ENCODE peak calls at places on chromosomes 4 and X, in nine cellular contexts. One of them, this sample, is unnamed.

GRCh38 chrX:19174401-19175025 is 52.2 kb upstream of the ADGRG2 start:
- DNase-seq in ecto neural progenitor cell: no peak
- DNase-seq in heart left ventricle: no peak
- DNase-seq in Daoy: peak; percentile 58
- DNase-seq in stimulated activated CD4-positive, alpha-beta T cell treated with anti-CD3 and anti-CD28 coated beads, Interleukin-15, amount 100 ng/mL, for 1 hour: no peak
- DNase-seq in neural crest cell: no peak
- DNase-seq in naive thymus-derived CD8-positive, alpha-beta T cell: no peak
- DNase-seq in left colon: no peak
- DNase-seq in NCI-H460: peak; percentile 69
- DNase-seq in this sample: peak; percentile 65

GRCh38 chrX:103248553-103248952 is 6.4 kb downstream of the TCEAL8 start:
- DNase-seq in Daoy: no peak
- DNase-seq in stimulated activated CD4-positive, alpha-beta T cell treated with anti-CD3 and anti-CD28 coated beads, Interleukin-15, amount 100 ng/mL, for 1 hour: no peak
- DNase-seq in ecto neural progenitor cell: no peak
- DNase-seq in left colon: no peak
- DNase-seq in neural crest cell: no peak
- DNase-seq in NCI-H460: peak; percentile 14
- DNase-seq in naive thymus-derived CD8-positive, alpha-beta T cell: peak; percentile 32
- DNase-seq in heart left ventricle: no peak
- DNase-seq in this sample: no peak

GRCh38 chr4:71130827-71131603 is 137.6 kb downstream of the DCK start:
- DNase-seq in naive thymus-derived CD8-positive, alpha-beta T cell: no peak
- DNase-seq in neural crest cell: no peak
- DNase-seq in ecto neural progenitor cell: no peak
- DNase-seq in Daoy: peak; percentile 31
- DNase-seq in stimulated activated CD4-positive, alpha-beta T cell treated with anti-CD3 and anti-CD28 coated beads, Interleukin-15, amount 100 ng/mL, for 1 hour: no peak
- DNase-seq in left colon: no peak
- DNase-seq in heart left ventricle: no peak
- DNase-seq in NCI-H460: no peak
- DNase-seq in this sample: no peak

GRCh38 chrX:11683057-11683456 is 17.3 kb upstream of the ARHGAP6 start:
- DNase-seq in stimulated activated CD4-positive, alpha-beta T cell treated with anti-CD3 and anti-CD28 coated beads, Interleukin-15, amount 100 ng/mL, for 1 hour: no peak
- DNase-seq in neural crest cell: no peak
- DNase-seq in Daoy: no peak
- DNase-seq in naive thymus-derived CD8-positive, alpha-beta T cell: no peak
- DNase-seq in heart left ventricle: no peak
- DNase-seq in ecto neural progenitor cell: no peak
- DNase-seq in left colon: no peak
- DNase-seq in NCI-H460: no peak
- DNase-seq in this sample: no peak

GRCh38 chr4:186840771-186841301 is 117.2 kb upstream of the FAT1 start:
- DNase-seq in ecto neural progenitor cell: no peak
- DNase-seq in NCI-H460: no peak
- DNase-seq in left colon: no peak
- DNase-seq in neural crest cell: no peak
- DNase-seq in stimulated activated CD4-positive, alpha-beta T cell treated with anti-CD3 and anti-CD28 coated beads, Interleukin-15, amount 100 ng/mL, for 1 hour: no peak
- DNase-seq in Daoy: peak; percentile 35
- DNase-seq in heart left ventricle: peak; percentile 24
- DNase-seq in naive thymus-derived CD8-positive, alpha-beta T cell: no peak
- DNase-seq in this sample: no peak

GRCh38 chrX:39560285-39560684 is 537.5 kb downstream of the BCOR start:
- DNase-seq in neural crest cell: no peak
- DNase-seq in Daoy: no peak
- DNase-seq in stimulated activated CD4-positive, alpha-beta T cell treated with anti-CD3 and anti-CD28 coated beads, Interleukin-15, amount 100 ng/mL, for 1 hour: no peak
- DNase-seq in NCI-H460: no peak
- DNase-seq in ecto neural progenitor cell: no peak
- DNase-seq in heart left ventricle: no peak
- DNase-seq in naive thymus-derived CD8-positive, alpha-beta T cell: no peak
- DNase-seq in left colon: no peak
- DNase-seq in this sample: no peak

GRCh38 chr4:183658362-183659028 is 490 bp downstream of the RWDD4 start:
- DNase-seq in left colon: peak; percentile 25
- DNase-seq in stimulated activated CD4-positive, alpha-beta T cell treated with anti-CD3 and anti-CD28 coated beads, Interleukin-15, amount 100 ng/mL, for 1 hour: no peak
- DNase-seq in NCI-H460: no peak
- DNase-seq in naive thymus-derived CD8-positive, alpha-beta T cell: peak; percentile 2
- DNase-seq in neural crest cell: peak; percentile 14
- DNase-seq in heart left ventricle: peak; percentile 25
- DNase-seq in Daoy: peak; percentile 4
- DNase-seq in ecto neural progenitor cell: peak; percentile 62
- DNase-seq in this sample: no peak

GRCh38 chr4:92657695-92658094 is 353.9 kb downstream of the GRID2 start:
- DNase-seq in left colon: no peak
- DNase-seq in ecto neural progenitor cell: no peak
- DNase-seq in Daoy: no peak
- DNase-seq in neural crest cell: no peak
- DNase-seq in stimulated activated CD4-positive, alpha-beta T cell treated with anti-CD3 and anti-CD28 coated beads, Interleukin-15, amount 100 ng/mL, for 1 hour: no peak
- DNase-seq in NCI-H460: no peak
- DNase-seq in heart left ventricle: no peak
- DNase-seq in naive thymus-derived CD8-positive, alpha-beta T cell: no peak
- DNase-seq in this sample: no peak

GRCh38 chr4:169984745-169985144 is 41.5 kb downstream of the MFAP3L start:
- DNase-seq in Daoy: no peak
- DNase-seq in naive thymus-derived CD8-positive, alpha-beta T cell: no peak
- DNase-seq in heart left ventricle: no peak
- DNase-seq in neural crest cell: no peak
- DNase-seq in ecto neural progenitor cell: no peak
- DNase-seq in left colon: no peak
- DNase-seq in NCI-H460: no peak
- DNase-seq in stimulated activated CD4-positive, alpha-beta T cell treated with anti-CD3 and anti-CD28 coated beads, Interleukin-15, amount 100 ng/mL, for 1 hour: no peak
- DNase-seq in this sample: no peak

GRCh38 chr4:52833941-52834525 is 28.1 kb upstream of the RASL11B start:
- DNase-seq in stimulated activated CD4-positive, alpha-beta T cell treated with anti-CD3 and anti-CD28 coated beads, Interleukin-15, amount 100 ng/mL, for 1 hour: no peak
- DNase-seq in ecto neural progenitor cell: no peak
- DNase-seq in neural crest cell: no peak
- DNase-seq in NCI-H460: no peak
- DNase-seq in naive thymus-derived CD8-positive, alpha-beta T cell: no peak
- DNase-seq in heart left ventricle: no peak
- DNase-seq in left colon: no peak
- DNase-seq in Daoy: no peak
- DNase-seq in this sample: no peak

GRCh38 chr4:11165052-11165451 is 263.6 kb downstream of the HS3ST1 start:
- DNase-seq in naive thymus-derived CD8-positive, alpha-beta T cell: no peak
- DNase-seq in Daoy: no peak
- DNase-seq in heart left ventricle: no peak
- DNase-seq in neural crest cell: no peak
- DNase-seq in left colon: no peak
- DNase-seq in NCI-H460: no peak
- DNase-seq in stimulated activated CD4-positive, alpha-beta T cell treated with anti-CD3 and anti-CD28 coated beads, Interleukin-15, amount 100 ng/mL, for 1 hour: no peak
- DNase-seq in ecto neural progenitor cell: no peak
- DNase-seq in this sample: no peak

GRCh38 chr4:13529130-13529919 is 15.0 kb downstream of the NKX3-2 start:
- DNase-seq in ecto neural progenitor cell: no peak
- DNase-seq in Daoy: no peak
- DNase-seq in neural crest cell: no peak
- DNase-seq in left colon: no peak
- DNase-seq in heart left ventricle: no peak
- DNase-seq in naive thymus-derived CD8-positive, alpha-beta T cell: no peak
- DNase-seq in NCI-H460: no peak
- DNase-seq in stimulated activated CD4-positive, alpha-beta T cell treated with anti-CD3 and anti-CD28 coated beads, Interleukin-15, amount 100 ng/mL, for 1 hour: no peak
- DNase-seq in this sample: no peak

GRCh38 chr4:174828845-174829701 is at the start of gene GLRA3:
- DNase-seq in naive thymus-derived CD8-positive, alpha-beta T cell: no peak
- DNase-seq in NCI-H460: peak; percentile 58
- DNase-seq in Daoy: peak; percentile 67
- DNase-seq in neural crest cell: peak; percentile 64
- DNase-seq in stimulated activated CD4-positive, alpha-beta T cell treated with anti-CD3 and anti-CD28 coated beads, Interleukin-15, amount 100 ng/mL, for 1 hour: no peak
- DNase-seq in left colon: no peak
- DNase-seq in ecto neural progenitor cell: peak; percentile 95
- DNase-seq in heart left ventricle: no peak
- DNase-seq in this sample: no peak

GRCh38 chr4:144594471-144594986 is 51.4 kb upstream of the HHIP start:
- DNase-seq in ecto neural progenitor cell: no peak
- DNase-seq in naive thymus-derived CD8-positive, alpha-beta T cell: no peak
- DNase-seq in stimulated activated CD4-positive, alpha-beta T cell treated with anti-CD3 and anti-CD28 coated beads, Interleukin-15, amount 100 ng/mL, for 1 hour: no peak
- DNase-seq in left colon: no peak
- DNase-seq in heart left ventricle: no peak
- DNase-seq in Daoy: no peak
- DNase-seq in NCI-H460: no peak
- DNase-seq in neural crest cell: no peak
- DNase-seq in this sample: no peak

GRCh38 chr4:26032572-26033320 is 118.7 kb downstream of the SMIM20 start:
- DNase-seq in naive thymus-derived CD8-positive, alpha-beta T cell: no peak
- DNase-seq in stimulated activated CD4-positive, alpha-beta T cell treated with anti-CD3 and anti-CD28 coated beads, Interleukin-15, amount 100 ng/mL, for 1 hour: no peak
- DNase-seq in Daoy: peak; percentile 22
- DNase-seq in NCI-H460: no peak
- DNase-seq in ecto neural progenitor cell: no peak
- DNase-seq in heart left ventricle: no peak
- DNase-seq in neural crest cell: no peak
- DNase-seq in left colon: no peak
- DNase-seq in this sample: peak; percentile 70

GRCh38 chr4:108560624-108561023 is 59.8 kb upstream of the RPL34 start:
- DNase-seq in ecto neural progenitor cell: no peak
- DNase-seq in naive thymus-derived CD8-positive, alpha-beta T cell: no peak
- DNase-seq in NCI-H460: no peak
- DNase-seq in stimulated activated CD4-positive, alpha-beta T cell treated with anti-CD3 and anti-CD28 coated beads, Interleukin-15, amount 100 ng/mL, for 1 hour: no peak
- DNase-seq in heart left ventricle: peak; percentile 51
- DNase-seq in left colon: no peak
- DNase-seq in neural crest cell: no peak
- DNase-seq in Daoy: peak; percentile 31
- DNase-seq in this sample: no peak

GRCh38 chr4:107248571-107248970 is 212.5 kb upstream of the DKK2 start:
- DNase-seq in heart left ventricle: no peak
- DNase-seq in left colon: no peak
- DNase-seq in stimulated activated CD4-positive, alpha-beta T cell treated with anti-CD3 and anti-CD28 coated beads, Interleukin-15, amount 100 ng/mL, for 1 hour: no peak
- DNase-seq in naive thymus-derived CD8-positive, alpha-beta T cell: no peak
- DNase-seq in ecto neural progenitor cell: no peak
- DNase-seq in NCI-H460: no peak
- DNase-seq in neural crest cell: no peak
- DNase-seq in Daoy: peak; percentile 13
- DNase-seq in this sample: no peak

GRCh38 chrX:120575379-120576114 is 14.8 kb upstream of the CUL4B start:
- DNase-seq in left colon: no peak
- DNase-seq in Daoy: peak; percentile 3
- DNase-seq in naive thymus-derived CD8-positive, alpha-beta T cell: no peak
- DNase-seq in stimulated activated CD4-positive, alpha-beta T cell treated with anti-CD3 and anti-CD28 coated beads, Interleukin-15, amount 100 ng/mL, for 1 hour: no peak
- DNase-seq in NCI-H460: no peak
- DNase-seq in ecto neural progenitor cell: no peak
- DNase-seq in heart left ventricle: no peak
- DNase-seq in neural crest cell: no peak
- DNase-seq in this sample: no peak

This sample was measured in ascending aorta.